ENCODE peak calls at places on chromosome 22, in nine cellular contexts. P is kidney epithelial cell; C is activated CD4-positive, alpha-beta T cell treated with anti-CD3 and anti-CD28 coated beads, Interleukin-2, amount 50 U/mL, for 48 hours; K is anterior cingulate cortex; E is tibial nerve; T is substantia nigra; X is NCI-H146; M is activated CD8-positive, alpha-beta T cell treated with anti-CD3 and anti-CD28 coated beads for 36 hours; U is RCC 7860. S is an unnamed sample.

GRCh38 chr22:33600595-33600994 is 319.7 kb downstream of the LARGE1 start:
- DNase-seq in U (no peak), X (no peak), E (no peak), T (no peak), P (no peak), M (no peak), K (no peak), C (no peak), S (no peak)

GRCh38 chr22:45429424-45429823 is 15.9 kb downstream of the RIBC2 start:
- DNase-seq in X (no peak), E (no peak), T (no peak), C (no peak), M (no peak), K (no peak), U (no peak), P (no peak), S (no peak)

GRCh38 chr22:41841085-41841712 is 8.3 kb downstream of the SREBF2 start:
- DNase-seq in P (no peak), E (peak; percentile 55), T (no peak), M (no peak), X (no peak), U (no peak), C (no peak), K (no peak), S (no peak)

GRCh38 chr22:28967163-28967562 is 83.8 kb downstream of the ZNRF3 start:
- DNase-seq in M (no peak), C (no peak), T (no peak), P (no peak), K (no peak), E (no peak), X (no peak), U (no peak), S (no peak)

GRCh38 chr22:18152519-18152918 is 2.5 kb downstream of the USP18 start:
- DNase-seq in C (peak; percentile 27), P (no peak), T (no peak), E (no peak), M (peak; percentile 61), K (no peak), U (no peak), X (no peak), S (peak; percentile 46)

GRCh38 chr22:17862646-17863181 is 88.4 kb upstream of the BID start:
- DNase-seq in U (no peak), K (no peak), E (no peak), C (no peak), M (no peak), T (no peak), P (no peak), X (no peak), S (no peak)

GRCh38 chr22:38935023-38935422 is 22.4 kb upstream of the APOBEC3A start:
- DNase-seq in K (no peak), C (no peak), T (no peak), X (peak; percentile 70), U (no peak), P (no peak), M (no peak), E (no peak), S (no peak)

GRCh38 chr22:40392618-40393017 is 22.2 kb downstream of the SGSM3 start:
- DNase-seq in U (no peak), E (no peak), C (no peak), T (no peak), P (no peak), M (no peak), K (no peak), X (no peak), S (no peak)

GRCh38 chr22:43796567-43796966 is 15.5 kb downstream of the EFCAB6 start:
- DNase-seq in E (no peak), K (no peak), M (no peak), C (no peak), U (no peak), X (no peak), P (no peak), T (no peak), S (no peak)

GRCh38 chr22:23248583-23248982 is 68.3 kb downstream of the BCR start:
- DNase-seq in M (no peak), P (no peak), T (no peak), K (no peak), X (peak; percentile 44), C (no peak), U (no peak), E (no peak), S (no peak)

GRCh38 chr22:19825904-19826618 is 28.6 kb downstream of the GNB1L start:
- DNase-seq in P (no peak), X (no peak), M (no peak), T (no peak), U (no peak), C (no peak), E (no peak), K (no peak), S (no peak)

GRCh38 chr22:17581056-17581455 is 17.8 kb downstream of the SLC25A18 start:
- DNase-seq in X (no peak), E (no peak), M (no peak), U (no peak), C (no peak), P (no peak), T (no peak), K (no peak), S (no peak)

GRCh38 chr22:27554106-27554814 is 247.3 kb downstream of the MN1 start:
- DNase-seq in M (no peak), U (no peak), K (no peak), C (no peak), T (no peak), X (peak; percentile 36), E (no peak), P (no peak), S (no peak)

GRCh38 chr22:36194971-36195370 is 6.6 kb downstream of the APOL4 start:
- DNase-seq in C (peak; percentile 32), K (no peak), T (peak; percentile 30), E (peak; percentile 42), X (peak; percentile 49), P (peak; percentile 28), U (peak; percentile 57), M (peak; percentile 70), S (peak; percentile 41)

GRCh38 chr22:19819209-19819910 is 35.3 kb downstream of the GNB1L start:
- DNase-seq in E (no peak), C (no peak), K (no peak), U (no peak), T (no peak), X (no peak), M (no peak), P (no peak), S (no peak)

GRCh38 chr22:35596821-35597220 is 20.3 kb downstream of the MB start:
- DNase-seq in K (no peak), U (no peak), M (no peak), E (no peak), C (no peak), X (no peak), P (no peak), T (no peak), S (no peak)

GRCh38 chr22:22748297-22748743 is 103.9 kb downstream of the GGTLC2 start:
- DNase-seq in M (peak; percentile 70), K (no peak), E (peak; percentile 75), T (no peak), U (no peak), C (peak; percentile 26), P (no peak), X (peak; percentile 6), S (no peak)

GRCh38 chr22:42947211-42947990 is 67.5 kb downstream of the PACSIN2 start:
- DNase-seq in K (no peak), C (no peak), P (no peak), E (no peak), M (peak; percentile 13), T (no peak), U (peak; percentile 57), X (peak; percentile 80), S (no peak)

S was measured in activated naive CD4-positive, alpha-beta T cell treated with anti-CD3 and anti-CD28 coated beads, Interleukin-2, amount 50 U/mL, for 16 hours.